ENCODE peak calls at places on chromosomes 16 and 17, in ten cellular contexts. F, S, W, M, E, R, J, U, Y and T are unnamed samples.

GRCh38 chr17:2173005-2173404 is 118.1 kb downstream of the HIC1 start:
- DNase-seq in F (no peak), S (peak; percentile 72), W (no peak), M (no peak), E (no peak), R (no peak), J (peak; percentile 47), U (no peak), Y (no peak), T (no peak)

GRCh38 chr16:4918790-4919210 is 18.1 kb downstream of the PPL start:
- DNase-seq in F (no peak), S (no peak), W (no peak), M (no peak), E (no peak), R (no peak), J (no peak), U (no peak), Y (peak; percentile 58), T (no peak)

GRCh38 chr17:78365561-78366108 is 5.8 kb upstream of the SOCS3 start:
- DNase-seq in F (no peak), S (no peak), W (no peak), M (no peak), E (no peak), R (no peak), J (peak; percentile 57), U (no peak), Y (peak; percentile 97), T (peak; percentile 89)

GRCh38 chr17:18033442-18034099 is 5.4 kb downstream of the ATPAF2 start:
- DNase-seq in F (peak; percentile 8), S (no peak), W (peak; percentile 22), M (peak; percentile 44), E (peak; percentile 28), R (peak; percentile 89), J (peak; percentile 89), U (peak; percentile 42), Y (peak; percentile 53), T (peak; percentile 67)

GRCh38 chr17:3683054-3683511 is 12.9 kb downstream of the P2RX5 start:
- DNase-seq in F (no peak), S (no peak), W (no peak), M (no peak), E (peak; percentile 43), R (peak; percentile 63), J (peak; percentile 50), U (peak; percentile 54), Y (peak; percentile 84), T (no peak)

GRCh38 chr16:71439531-71439930 is 2.3 kb downstream of the TLE7 start:
- DNase-seq in F (no peak), S (no peak), W (no peak), M (no peak), E (no peak), R (no peak), J (peak; percentile 14), U (no peak), Y (no peak), T (no peak)

GRCh38 chr17:74604200-74604599 is 12.1 kb upstream of the CD300LD start:
- DNase-seq in F (no peak), S (no peak), W (no peak), M (no peak), E (no peak), R (no peak), J (no peak), U (no peak), Y (no peak), T (no peak)

GRCh38 chr17:83099570-83100181 is 20.3 kb downstream of the METRNL start:
- DNase-seq in F (no peak), S (no peak), W (peak; percentile 21), M (no peak), E (no peak), R (no peak), J (peak; percentile 45), U (no peak), Y (no peak), T (no peak)

GRCh38 chr16:27795992-27796614 is 246.2 kb downstream of the KATNIP start:
- DNase-seq in F (no peak), S (no peak), W (no peak), M (peak; percentile 2), E (no peak), R (peak; percentile 28), J (peak; percentile 64), U (peak; percentile 20), Y (peak; percentile 74), T (peak; percentile 80)

GRCh38 chr17:78820841-78821240 is 19.8 kb downstream of the USP36 start:
- DNase-seq in F (no peak), S (no peak), W (no peak), M (no peak), E (no peak), R (no peak), J (no peak), U (no peak), Y (no peak), T (no peak)

GRCh38 chr16:13348416-13348815 is 447.0 kb downstream of the SHISA9 start:
- DNase-seq in F (no peak), S (no peak), W (no peak), M (no peak), E (no peak), R (no peak), J (no peak), U (no peak), Y (no peak), T (no peak)

GRCh38 chr16:19132898-19133297 is 19.1 kb downstream of the ITPRIPL2 start:
- DNase-seq in F (no peak), S (no peak), W (no peak), M (no peak), E (no peak), R (no peak), J (no peak), U (no peak), Y (no peak), T (no peak)

GRCh38 chr16:75087040-75087979 is 29.3 kb downstream of the LDHD start:
- DNase-seq in F (no peak), S (peak; percentile 75), W (peak; percentile 76), M (no peak), E (no peak), R (no peak), J (peak; percentile 76), U (no peak), Y (no peak), T (no peak)

GRCh38 chr16:65666132-65666869 is 544.4 kb upstream of the CDH11 start:
- DNase-seq in F (no peak), S (no peak), W (no peak), M (no peak), E (no peak), R (no peak), J (no peak), U (no peak), Y (peak; percentile 34), T (no peak)

GRCh38 chr17:50501054-50501453 is 7.2 kb upstream of the MYCBPAP start:
- DNase-seq in F (no peak), S (no peak), W (no peak), M (no peak), E (no peak), R (peak; percentile 54), J (peak; percentile 63), U (peak; percentile 34), Y (no peak), T (peak; percentile 65)

GRCh38 chr17:73639926-73640325 is 4.3 kb downstream of the SDK2 start:
- DNase-seq in F (no peak), S (no peak), W (peak; percentile 86), M (no peak), E (no peak), R (no peak), J (no peak), U (no peak), Y (peak; percentile 23), T (no peak)

GRCh38 chr16:80158766-80159165 is 382.0 kb upstream of the DYNLRB2 start:
- DNase-seq in F (no peak), S (no peak), W (no peak), M (no peak), E (no peak), R (peak; percentile 38), J (peak; percentile 87), U (no peak), Y (no peak), T (no peak)

GRCh38 chr17:17032131-17032692 is 10.0 kb upstream of the MPRIP start:
- DNase-seq in F (no peak), S (peak; percentile 66), W (no peak), M (no peak), E (no peak), R (peak; percentile 89), J (peak; percentile 94), U (no peak), Y (no peak), T (no peak)

GRCh38 chr16:30924086-30924714 is 828 bp downstream of the FBXL19 start:
- DNase-seq in F (no peak), S (no peak), W (no peak), M (no peak), E (no peak), R (no peak), J (no peak), U (no peak), Y (no peak), T (peak; percentile 62)

GRCh38 chr16:54135361-54136275 is 151.0 kb downstream of the IRX3 start:
- DNase-seq in F (no peak), S (no peak), W (no peak), M (no peak), E (no peak), R (peak; percentile 4), J (peak; percentile 53), U (no peak), Y (no peak), T (no peak)

GRCh38 chr16:4433228-4433627 is 7.6 kb downstream of the DNAJA3 start:
- DNase-seq in F (no peak), S (no peak), W (no peak), M (no peak), E (no peak), R (no peak), J (no peak), U (no peak), Y (no peak), T (no peak)

GRCh38 chr16:66260522-66261290 is 105.8 kb upstream of the CDH5 start:
- DNase-seq in F (no peak), S (no peak), W (no peak), M (no peak), E (no peak), R (no peak), J (no peak), U (no peak), Y (no peak), T (no peak)